ENCODE peak calls at places on chromosomes 16 and 17, in five cellular contexts. J, E, D, P and K are unnamed samples.

GRCh38 chr17:15655162-15655561 is 28.9 kb downstream of the TRIM16 start:
- DNase-seq in E (no peak), D (no peak), P (no peak), J (no peak), K (no peak)

GRCh38 chr17:58232707-58233156 is 5.7 kb upstream of the LPO start:
- DNase-seq in E (no peak), P (peak), J (peak), D (no peak), K (peak)

GRCh38 chr16:25488435-25488834 is 203.3 kb upstream of the HS3ST4 start:
- DNase-seq in P (no peak), D (no peak), J (no peak), E (no peak), K (no peak)

GRCh38 chr16:55735120-55735781 is 79.5 kb downstream of the SLC6A2 start:
- DNase-seq in D (no peak), J (peak), P (no peak), E (no peak), K (no peak)

GRCh38 chr16:79008869-79009179 is 591.7 kb downstream of the MAF start:
- DNase-seq in D (no peak), P (no peak), E (no peak), J (no peak), K (no peak)

GRCh38 chr16:48963306-48963705 is 318.3 kb downstream of the CBLN1 start:
- DNase-seq in E (no peak), P (no peak), J (peak), D (no peak), K (no peak)

GRCh38 chr16:30119428-30119827 is 3.6 kb downstream of the MAPK3 start:
- DNase-seq in P (no peak), J (no peak), D (no peak), E (no peak), K (no peak)

GRCh38 chr16:69039333-69039941 is 66.0 kb upstream of the HAS3 start:
- DNase-seq in E (peak), D (no peak), J (no peak), P (no peak), K (no peak)

GRCh38 chr16:50326835-50327465 is 41.8 kb downstream of the BRD7 start:
- DNase-seq in P (peak), J (peak), D (peak), E (no peak), K (peak)

GRCh38 chr17:79940381-79941087 is 95.1 kb downstream of the TBC1D16 start:
- DNase-seq in J (no peak), D (no peak), E (no peak), P (no peak), K (no peak)

GRCh38 chr17:72974605-72975232 is 117.8 kb downstream of the SLC39A11 start:
- DNase-seq in D (no peak), J (peak), P (no peak), E (peak), K (no peak)

GRCh38 chr16:50371936-50372595 is 3.3 kb upstream of the BRD7 start:
- DNase-seq in D (no peak), E (peak), J (no peak), P (peak), K (no peak)

GRCh38 chr17:67995568-67996191 is 589 bp downstream of the C17orf58 start:
- DNase-seq in E (no peak), D (peak), J (no peak), P (no peak), K (no peak)

GRCh38 chr16:3123986-3124886 is 10.6 kb upstream of the ZNF213 start:
- DNase-seq in J (peak), P (peak), D (peak), E (peak), K (peak)

GRCh38 chr16:53498984-53499383 is 4.0 kb downstream of the AKTIP start:
- DNase-seq in D (no peak), J (no peak), P (no peak), E (no peak), K (no peak)

GRCh38 chr17:78342438-78343098 is 17.3 kb downstream of the SOCS3 start:
- DNase-seq in P (no peak), E (no peak), J (peak), D (no peak), K (no peak)

GRCh38 chr17:32350662-32351418 is 883 bp downstream of the ZNF207 start:
- DNase-seq in D (no peak), J (peak), P (peak), E (peak), K (no peak)

GRCh38 chr16:12010388-12011251 is 34.1 kb downstream of the SNX29 start:
- DNase-seq in E (no peak), J (no peak), D (no peak), P (no peak), K (no peak)

GRCh38 chr16:247027-247426 is 12.4 kb downstream of the FAM234A start:
- DNase-seq in D (no peak), P (no peak), E (no peak), J (no peak), K (no peak)

GRCh38 chr16:14249291-14250032 is 178.3 kb downstream of the MRTFB start:
- DNase-seq in J (peak), D (peak), E (peak), P (peak), K (peak)

GRCh38 chr16:15493416-15494181 is 59.2 kb downstream of the BMERB1 start:
- DNase-seq in P (no peak), D (no peak), E (no peak), J (no peak), K (no peak)

GRCh38 chr17:7445011-7445927 is at the start of gene CHRNB1:
- DNase-seq in E (peak), P (peak), D (peak), J (peak), K (no peak)

GRCh38 chr16:81227780-81228179 is 10.7 kb upstream of the BCO1 start:
- DNase-seq in D (no peak), P (no peak), J (no peak), E (no peak), K (no peak)

GRCh38 chr16:7513429-7513828 is 180.8 kb downstream of the RBFOX1 start:
- DNase-seq in J (peak), D (peak), E (peak), P (peak), K (no peak)

GRCh38 chr17:73189417-73190099 is 3.3 kb upstream of the COG1 start:
- DNase-seq in E (peak), D (no peak), J (peak), P (peak), K (no peak)

GRCh38 chr16:48409839-48410610 is 24.8 kb upstream of the SIAH1 start:
- DNase-seq in P (peak), D (no peak), J (peak), E (peak), K (no peak)

GRCh38 chr17:77280304-77280910 is 139.6 kb downstream of the SEC14L1 start:
- DNase-seq in E (no peak), J (no peak), D (peak), P (no peak), K (no peak)

GRCh38 chr17:77127735-77128361 is 12.9 kb upstream of the SEC14L1 start:
- DNase-seq in E (no peak), D (no peak), P (no peak), J (no peak), K (no peak)

GRCh38 chr17:31269597-31269996 is 27.4 kb downstream of the OMG start:
- DNase-seq in E (peak), P (no peak), D (no peak), J (peak), K (no peak)
- TF ChIP-seq CHD2 in E (no peak), P (no peak), D (no peak), J (no peak), K (no peak)

GRCh38 chr17:29615048-29615385 is 7.7 kb downstream of the CORO6 start:
- DNase-seq in E (no peak), P (peak), J (no peak), D (no peak), K (no peak)
- TF ChIP-seq CHD2 in E (peak), P (peak), J (no peak), D (no peak), K (peak)

GRCh38 chr17:44210342-44211192 is 8.9 kb downstream of the UBTF start:
- DNase-seq in E (no peak), D (peak), J (peak), P (peak), K (no peak)
- TF ChIP-seq CHD2 in E (no peak), D (no peak), J (no peak), P (no peak), K (peak)

DNA sequence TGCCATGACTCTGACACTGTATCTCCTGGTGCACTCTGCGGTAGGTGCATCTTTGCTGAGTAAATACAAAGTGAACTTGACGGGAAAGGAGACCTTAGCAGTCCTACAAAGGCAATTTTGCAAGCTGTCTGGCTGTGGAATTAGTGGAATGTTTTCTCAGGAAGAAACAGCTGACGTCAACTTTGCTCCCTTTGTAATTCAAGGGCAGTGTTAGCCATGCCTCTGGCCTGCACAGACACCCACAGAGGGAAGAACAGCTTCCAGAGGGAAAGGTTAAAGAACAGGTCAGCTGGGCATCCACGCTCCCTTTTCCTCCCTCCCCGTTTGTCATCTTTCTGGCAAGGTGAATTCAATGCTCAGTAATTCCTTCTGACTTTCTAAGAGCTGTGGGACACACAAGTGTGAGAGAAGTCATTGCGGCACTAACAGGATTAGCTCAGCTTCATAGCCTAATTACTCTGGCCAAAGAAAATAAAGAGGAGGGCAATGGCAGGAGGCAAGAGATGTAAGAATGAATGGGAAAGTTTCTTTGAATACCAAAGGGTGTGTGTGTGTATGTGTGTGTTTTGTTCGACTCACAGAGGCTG is 476.9 kb upstream of the GOT2 start:
- DNase-seq in E (peak), J (peak), D (no peak), P (no peak), K (no peak)
- TF ChIP-seq CHD2 in E (no peak), J (no peak), D (no peak), P (no peak), K (no peak)

GRCh38 chr17:82238562-82239201 is 9.8 kb downstream of the SLC16A3 start:
- DNase-seq in E (no peak), P (peak), J (peak), D (no peak), K (no peak)
- TF ChIP-seq CHD2 in E (no peak), P (no peak), J (no peak), D (no peak), K (no peak)

DNA sequence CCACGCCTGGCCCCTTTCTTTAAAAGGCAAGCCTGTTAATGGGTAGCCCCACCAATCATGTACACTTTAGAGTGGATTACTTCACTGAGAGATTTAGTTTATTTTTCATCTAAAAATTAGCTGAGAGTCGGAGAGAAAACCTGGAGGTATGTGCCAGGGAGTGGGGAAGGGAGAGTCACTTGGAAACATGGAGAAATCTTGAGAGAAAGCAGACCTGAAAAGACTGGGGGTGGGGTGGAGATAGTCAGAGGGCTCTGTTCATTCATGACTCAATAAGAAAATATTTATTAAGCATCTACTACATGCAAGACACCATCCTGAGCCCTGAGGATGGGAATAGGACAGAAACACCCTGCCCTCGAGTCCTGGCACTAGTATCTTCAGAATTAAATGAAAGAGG is 27.4 kb upstream of the RCVRN start:
- DNase-seq in E (no peak), D (no peak), P (no peak), J (peak), K (no peak)
- TF ChIP-seq CHD2 in E (no peak), D (no peak), P (no peak), J (no peak), K (no peak)

GRCh38 chr16:46650224-46650623 is 29.0 kb upstream of the SHCBP1 start:
- DNase-seq in E (no peak), D (no peak), J (no peak), P (no peak), K (no peak)
- TF ChIP-seq CHD2 in E (no peak), D (no peak), J (no peak), P (no peak), K (no peak)

DNA sequence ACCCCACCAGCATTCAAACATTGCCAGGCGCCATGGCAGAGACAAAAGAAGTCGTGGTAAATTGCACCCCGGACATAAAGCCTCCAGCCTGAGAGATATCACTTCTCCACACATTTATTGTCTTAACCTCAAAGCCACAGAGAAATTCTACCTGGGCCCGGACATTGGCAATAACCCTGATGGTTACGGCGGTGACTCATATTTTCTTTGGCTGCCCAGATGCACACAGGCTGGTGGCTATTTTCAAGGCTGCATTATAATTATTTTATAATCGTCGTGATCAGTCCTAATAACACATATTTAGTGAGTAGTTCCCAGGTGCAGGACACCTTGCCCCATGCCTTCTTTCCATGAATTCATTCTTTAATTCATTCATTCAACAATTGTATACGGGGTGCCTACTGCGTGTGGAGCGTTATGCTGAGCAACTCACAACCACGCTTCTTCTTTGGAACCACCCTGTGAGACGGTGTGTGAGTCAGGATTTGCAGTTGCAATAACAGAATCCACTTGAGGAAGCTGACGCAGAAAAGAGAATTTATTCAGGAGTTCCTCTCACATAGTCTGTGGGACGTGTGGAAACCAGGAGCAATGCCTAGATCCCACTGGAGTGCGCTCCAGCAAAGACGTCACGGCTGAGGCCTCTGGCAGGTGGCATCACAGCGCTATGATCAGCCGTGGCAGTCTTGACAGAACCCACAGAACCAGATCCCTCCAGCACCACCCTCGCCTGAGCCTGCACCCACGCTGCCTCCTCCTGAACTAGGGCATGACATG is 245.7 kb downstream of the FOXL1 start:
- DNase-seq in P (no peak), E (no peak), J (no peak), D (no peak), K (no peak)
- TF ChIP-seq CHD2 in P (no peak), E (no peak), J (no peak), D (no peak), K (no peak)

GRCh38 chr17:39761861-39762496 is 24.2 kb downstream of the GRB7 start:
- DNase-seq in E (no peak), J (no peak), D (no peak), P (no peak), K (no peak)
- TF ChIP-seq CHD2 in E (no peak), J (no peak), D (no peak), P (no peak), K (no peak)

GRCh38 chr16:67936124-67936875 is at the start of gene PSMB10:
- DNase-seq in E (peak), P (peak), D (peak), J (no peak), K (no peak)
- TF ChIP-seq CHD2 in E (no peak), P (no peak), D (no peak), J (peak), K (peak)